ENCODE peak calls at places on chromosomes 1 and 21, in nine cellular contexts. One of them, this sample, is unnamed.

GRCh38 chr1:15848143-15848928 is 829 bp downstream of the SPEN start:
- DNase-seq in HuH-7.5: no peak
- DNase-seq in EL: peak; percentile 42
- DNase-seq in Calu3: no peak
- DNase-seq in occipital lobe: peak; percentile 8
- DNase-seq in fibroblast of mammary gland: no peak
- DNase-seq in aorta: peak; percentile 85
- DNase-seq in HS-5: no peak
- DNase-seq in left kidney: peak; percentile 66
- DNase-seq in this sample: no peak

GRCh38 chr1:26046313-26047031 is 554 bp upstream of the SLC30A2 start:
- DNase-seq in fibroblast of mammary gland: no peak
- DNase-seq in HuH-7.5: no peak
- DNase-seq in occipital lobe: no peak
- DNase-seq in left kidney: peak; percentile 35
- DNase-seq in Calu3: no peak
- DNase-seq in aorta: peak; percentile 72
- DNase-seq in EL: no peak
- DNase-seq in HS-5: no peak
- DNase-seq in this sample: no peak

GRCh38 chr1:55427576-55427975 is 212.4 kb upstream of the USP24 start:
- DNase-seq in EL: no peak
- DNase-seq in aorta: no peak
- DNase-seq in occipital lobe: no peak
- DNase-seq in Calu3: no peak
- DNase-seq in HuH-7.5: no peak
- DNase-seq in fibroblast of mammary gland: no peak
- DNase-seq in HS-5: no peak
- DNase-seq in left kidney: no peak
- DNase-seq in this sample: no peak

GRCh38 chr1:248924696-248925532 is 18.9 kb downstream of the PGBD2 start:
- DNase-seq in left kidney: peak; percentile 77
- DNase-seq in Calu3: peak; percentile 56
- DNase-seq in occipital lobe: no peak
- DNase-seq in aorta: no peak
- DNase-seq in EL: peak; percentile 49
- DNase-seq in HS-5: no peak
- DNase-seq in fibroblast of mammary gland: peak; percentile 52
- DNase-seq in HuH-7.5: no peak
- DNase-seq in this sample: no peak

GRCh38 chr21:37435120-37435519 is 68.5 kb downstream of the DYRK1A start:
- DNase-seq in fibroblast of mammary gland: peak; percentile 98
- DNase-seq in left kidney: peak; percentile 98
- DNase-seq in occipital lobe: peak; percentile 61
- DNase-seq in Calu3: no peak
- DNase-seq in HuH-7.5: no peak
- DNase-seq in EL: peak; percentile 45
- DNase-seq in aorta: no peak
- DNase-seq in HS-5: no peak
- DNase-seq in this sample: no peak

GRCh38 chr1:180953791-180954721 is 41.4 kb downstream of the KIAA1614 start:
- DNase-seq in aorta: peak; percentile 91
- DNase-seq in EL: peak; percentile 69
- DNase-seq in Calu3: peak; percentile 70
- DNase-seq in occipital lobe: peak; percentile 76
- DNase-seq in HS-5: peak; percentile 29
- DNase-seq in left kidney: peak; percentile 79
- DNase-seq in fibroblast of mammary gland: peak; percentile 60
- DNase-seq in HuH-7.5: peak; percentile 71
- DNase-seq in this sample: no peak

GRCh38 chr1:244710474-244711062 is 57.6 kb downstream of the DESI2 start:
- DNase-seq in occipital lobe: no peak
- DNase-seq in fibroblast of mammary gland: no peak
- DNase-seq in HS-5: no peak
- DNase-seq in aorta: no peak
- DNase-seq in HuH-7.5: no peak
- DNase-seq in left kidney: no peak
- DNase-seq in EL: no peak
- DNase-seq in Calu3: no peak
- DNase-seq in this sample: no peak

GRCh38 chr1:151964510-151964909 is 29.1 kb downstream of the S100A10 start:
- DNase-seq in Calu3: no peak
- DNase-seq in left kidney: no peak
- DNase-seq in HS-5: no peak
- DNase-seq in aorta: no peak
- DNase-seq in occipital lobe: no peak
- DNase-seq in HuH-7.5: no peak
- DNase-seq in fibroblast of mammary gland: no peak
- DNase-seq in EL: no peak
- DNase-seq in this sample: no peak

GRCh38 chr21:31480228-31480627 is 136.2 kb upstream of the TIAM1 start:
- DNase-seq in Calu3: no peak
- DNase-seq in occipital lobe: no peak
- DNase-seq in HS-5: no peak
- DNase-seq in fibroblast of mammary gland: no peak
- DNase-seq in aorta: no peak
- DNase-seq in EL: no peak
- DNase-seq in HuH-7.5: no peak
- DNase-seq in left kidney: no peak
- DNase-seq in this sample: no peak

GRCh38 chr21:19565587-19565986 is 1162.0 kb upstream of the TMPRSS15 start:
- DNase-seq in Calu3: no peak
- DNase-seq in fibroblast of mammary gland: no peak
- DNase-seq in aorta: no peak
- DNase-seq in EL: no peak
- DNase-seq in left kidney: no peak
- DNase-seq in occipital lobe: no peak
- DNase-seq in HuH-7.5: no peak
- DNase-seq in HS-5: no peak
- DNase-seq in this sample: no peak

GRCh38 chr1:55828031-55828430 is 612.9 kb upstream of the USP24 start:
- DNase-seq in aorta: no peak
- DNase-seq in occipital lobe: no peak
- DNase-seq in HS-5: no peak
- DNase-seq in fibroblast of mammary gland: no peak
- DNase-seq in HuH-7.5: no peak
- DNase-seq in left kidney: no peak
- DNase-seq in EL: peak; percentile 56
- DNase-seq in Calu3: no peak
- DNase-seq in this sample: no peak

GRCh38 chr1:248858096-248858890 is 592 bp downstream of the ZNF692 start:
- DNase-seq in HS-5: no peak
- DNase-seq in HuH-7.5: peak; percentile 79
- DNase-seq in EL: peak; percentile 70
- DNase-seq in left kidney: peak; percentile 92
- DNase-seq in Calu3: peak; percentile 90
- DNase-seq in aorta: peak; percentile 88
- DNase-seq in occipital lobe: peak; percentile 35
- DNase-seq in fibroblast of mammary gland: peak; percentile 54
- DNase-seq in this sample: no peak

GRCh38 chr1:75579046-75579445 is 31.9 kb downstream of the SLC44A5 start:
- DNase-seq in left kidney: peak; percentile 26
- DNase-seq in HuH-7.5: no peak
- DNase-seq in EL: no peak
- DNase-seq in occipital lobe: no peak
- DNase-seq in aorta: no peak
- DNase-seq in HS-5: no peak
- DNase-seq in fibroblast of mammary gland: no peak
- DNase-seq in Calu3: no peak
- DNase-seq in this sample: no peak

GRCh38 chr1:246301553-246302250 is 205.4 kb downstream of the SMYD3 start:
- DNase-seq in occipital lobe: no peak
- DNase-seq in aorta: no peak
- DNase-seq in Calu3: no peak
- DNase-seq in HS-5: no peak
- DNase-seq in EL: no peak
- DNase-seq in fibroblast of mammary gland: peak; percentile 57
- DNase-seq in left kidney: no peak
- DNase-seq in HuH-7.5: no peak
- DNase-seq in this sample: no peak

GRCh38 chr1:161085165-161085564 is 4.2 kb downstream of the NECTIN4 start:
- DNase-seq in HS-5: no peak
- DNase-seq in fibroblast of mammary gland: peak; percentile 49
- DNase-seq in HuH-7.5: no peak
- DNase-seq in EL: peak; percentile 53
- DNase-seq in aorta: no peak
- DNase-seq in occipital lobe: no peak
- DNase-seq in left kidney: no peak
- DNase-seq in Calu3: no peak
- DNase-seq in this sample: no peak

GRCh38 chr1:152002960-152003359 is 9.3 kb upstream of the S100A10 start:
- DNase-seq in Calu3: no peak
- DNase-seq in EL: no peak
- DNase-seq in aorta: no peak
- DNase-seq in fibroblast of mammary gland: no peak
- DNase-seq in HuH-7.5: no peak
- DNase-seq in HS-5: no peak
- DNase-seq in occipital lobe: no peak
- DNase-seq in left kidney: no peak
- DNase-seq in this sample: no peak

GRCh38 chr1:3170566-3171453 is 101.8 kb downstream of the PRDM16 start:
- DNase-seq in HuH-7.5: peak; percentile 85
- DNase-seq in EL: no peak
- DNase-seq in aorta: peak; percentile 95
- DNase-seq in Calu3: peak; percentile 4
- DNase-seq in left kidney: peak; percentile 89
- DNase-seq in HS-5: no peak
- DNase-seq in occipital lobe: peak; percentile 53
- DNase-seq in fibroblast of mammary gland: no peak
- DNase-seq in this sample: no peak

GRCh38 chr1:36705629-36706028 is 222.9 kb upstream of the CSF3R start:
- DNase-seq in aorta: no peak
- DNase-seq in HuH-7.5: peak; percentile 28
- DNase-seq in fibroblast of mammary gland: no peak
- DNase-seq in Calu3: no peak
- DNase-seq in left kidney: no peak
- DNase-seq in HS-5: no peak
- DNase-seq in occipital lobe: no peak
- DNase-seq in EL: no peak
- DNase-seq in this sample: no peak

GRCh38 chr1:77994117-77994516 is 10.6 kb upstream of the DNAJB4 start:
- DNase-seq in fibroblast of mammary gland: no peak
- DNase-seq in HuH-7.5: no peak
- DNase-seq in aorta: no peak
- DNase-seq in EL: no peak
- DNase-seq in HS-5: no peak
- DNase-seq in left kidney: peak; percentile 6
- DNase-seq in occipital lobe: no peak
- DNase-seq in Calu3: no peak
- DNase-seq in this sample: no peak